ENCODE peak calls at places on chromosomes 12 and 14, in ten cellular contexts. Y, I, F, S, D, V, H, E, C and O are unnamed samples.

GRCh38 chr14:37232907-37233481 is 35.3 kb downstream of the MIPOL1 start:
- DNase-seq in Y (peak), I (peak), F (peak), S (no peak), D (no peak), V (no peak), H (peak), E (peak), C (peak), O (peak)

GRCh38 chr12:117112268-117112595 is 13.0 kb upstream of the TESC start:
- DNase-seq in Y (no peak), I (no peak), F (no peak), S (no peak), D (no peak), V (no peak), H (no peak), E (no peak), C (no peak), O (no peak)

GRCh38 chr12:3743803-3744202 is 9.1 kb downstream of the CRACR2A start:
- DNase-seq in Y (no peak), I (no peak), F (peak), S (no peak), D (no peak), V (no peak), H (no peak), E (no peak), C (peak), O (no peak)

GRCh38 chr12:76158518-76159321 is 74.2 kb upstream of the NAP1L1 start:
- DNase-seq in Y (no peak), I (peak), F (peak), S (peak), D (no peak), V (peak), H (peak), E (peak), C (peak), O (peak)

GRCh38 chr12:105357162-105357691 is 26.7 kb downstream of the C12orf75 start:
- DNase-seq in Y (peak), I (peak), F (no peak), S (no peak), D (peak), V (peak), H (no peak), E (no peak), C (peak), O (no peak)

GRCh38 chr12:7016958-7017571 is 1.2 kb downstream of the LPCAT3 start:
- DNase-seq in Y (no peak), I (no peak), F (no peak), S (no peak), D (no peak), V (no peak), H (no peak), E (no peak), C (no peak), O (no peak)

GRCh38 chr12:116130431-116130830 is 147.1 kb downstream of the MED13L start:
- DNase-seq in Y (no peak), I (no peak), F (no peak), S (no peak), D (no peak), V (no peak), H (peak), E (no peak), C (peak), O (peak)

GRCh38 chr14:96249016-96249415 is 7.0 kb upstream of the BDKRB1 start:
- DNase-seq in Y (no peak), I (peak), F (peak), S (no peak), D (no peak), V (peak), H (peak), E (no peak), C (peak), O (no peak)

GRCh38 chr14:46197856-46198255 is 453.7 kb downstream of the RPL10L start:
- DNase-seq in Y (no peak), I (no peak), F (no peak), S (no peak), D (no peak), V (no peak), H (no peak), E (no peak), C (peak), O (no peak)

GRCh38 chr12:56657416-56658379 is 11.9 kb upstream of the ATP5F1B start:
- DNase-seq in Y (no peak), I (peak), F (no peak), S (no peak), D (no peak), V (no peak), H (no peak), E (no peak), C (peak), O (no peak)

GRCh38 chr12:125140918-125141573 is 75.8 kb downstream of the AACS start:
- DNase-seq in Y (peak), I (peak), F (peak), S (no peak), D (no peak), V (peak), H (peak), E (no peak), C (peak), O (no peak)

GRCh38 chr14:96797943-96798349 is 764 bp downstream of the VRK1 start:
- DNase-seq in Y (no peak), I (peak), F (no peak), S (no peak), D (no peak), V (no peak), H (peak), E (no peak), C (no peak), O (no peak)

GRCh38 chr14:100531152-100531551 is 56.1 kb downstream of the BEGAIN start:
- DNase-seq in Y (no peak), I (no peak), F (no peak), S (no peak), D (no peak), V (no peak), H (peak), E (no peak), C (no peak), O (no peak)

GRCh38 chr14:32618991-32619390 is 289.9 kb downstream of the AKAP6 start:
- DNase-seq in Y (no peak), I (no peak), F (no peak), S (no peak), D (no peak), V (no peak), H (no peak), E (no peak), C (no peak), O (no peak)

GRCh38 chr14:89314274-89314673 is 102.8 kb downstream of the FOXN3 start:
- DNase-seq in Y (no peak), I (no peak), F (no peak), S (no peak), D (no peak), V (no peak), H (no peak), E (no peak), C (no peak), O (no peak)

GRCh38 chr12:12835378-12836145 is 22.4 kb downstream of the DDX47 start:
- DNase-seq in Y (no peak), I (peak), F (no peak), S (no peak), D (no peak), V (peak), H (peak), E (no peak), C (no peak), O (no peak)

GRCh38 chr14:56325251-56325839 is 207.1 kb downstream of the PELI2 start:
- DNase-seq in Y (no peak), I (no peak), F (peak), S (no peak), D (no peak), V (no peak), H (no peak), E (no peak), C (peak), O (no peak)

GRCh38 chr14:101119830-101120571 is 216.5 kb upstream of the RTL1 start:
- DNase-seq in Y (no peak), I (no peak), F (no peak), S (no peak), D (no peak), V (no peak), H (no peak), E (no peak), C (peak), O (no peak)

GRCh38 chr12:1825382-1826102 is 5.2 kb downstream of the LRTM2 start:
- DNase-seq in Y (no peak), I (no peak), F (no peak), S (no peak), D (no peak), V (no peak), H (no peak), E (no peak), C (no peak), O (no peak)

GRCh38 chr14:64506751-64507150 is 2.2 kb downstream of the ZBTB1 start:
- DNase-seq in Y (no peak), I (no peak), F (no peak), S (no peak), D (no peak), V (no peak), H (no peak), E (no peak), C (no peak), O (no peak)

GRCh38 chr14:91399868-91400640 is 17.6 kb downstream of the CCDC88C start:
- DNase-seq in Y (no peak), I (no peak), F (no peak), S (no peak), D (no peak), V (no peak), H (no peak), E (no peak), C (no peak), O (no peak)

GRCh38 chr14:32542507-32542906 is 213.4 kb downstream of the AKAP6 start:
- DNase-seq in Y (no peak), I (no peak), F (no peak), S (no peak), D (no peak), V (no peak), H (no peak), E (no peak), C (no peak), O (no peak)

GRCh38 chr12:89345830-89346740 is 6.2 kb downstream of the DUSP6 start:
- DNase-seq in Y (no peak), I (peak), F (peak), S (no peak), D (peak), V (no peak), H (peak), E (peak), C (peak), O (peak)

GRCh38 chr14:90726656-90727055 is 89.6 kb downstream of the TTC7B start:
- DNase-seq in Y (peak), I (peak), F (peak), S (no peak), D (no peak), V (no peak), H (peak), E (peak), C (peak), O (no peak)

GRCh38 chr12:3295648-3296408 is 195.2 kb upstream of the PRMT8 start:
- DNase-seq in Y (no peak), I (no peak), F (peak), S (no peak), D (no peak), V (no peak), H (peak), E (no peak), C (peak), O (no peak)

GRCh38 chr14:77043984-77044485 is 15.5 kb upstream of the IRF2BPL start:
- DNase-seq in Y (no peak), I (no peak), F (no peak), S (no peak), D (no peak), V (no peak), H (no peak), E (no peak), C (no peak), O (no peak)

GRCh38 chr12:48696626-48697025 is 14.6 kb upstream of the KANSL2 start:
- DNase-seq in Y (no peak), I (no peak), F (no peak), S (no peak), D (no peak), V (no peak), H (no peak), E (no peak), C (no peak), O (no peak)

GRCh38 chr14:99174920-99175319 is 97.1 kb downstream of the BCL11B start:
- DNase-seq in Y (no peak), I (no peak), F (no peak), S (no peak), D (no peak), V (no peak), H (no peak), E (no peak), C (no peak), O (no peak)

GRCh38 chr14:96592591-96593388 is 90.6 kb downstream of the PAPOLA start:
- DNase-seq in Y (no peak), I (peak), F (peak), S (peak), D (peak), V (no peak), H (peak), E (peak), C (peak), O (peak)